ENCODE peak calls at places on chromosomes 6 and 20, in nine cellular contexts. S is MM.1S, P is progenitor cell of endocrine pancreas, E is WTC11, U is BJ, I is AG09309, Q is GM12865, Y is psoas muscle, W is adrenal gland. Z is an unnamed sample.

GRCh38 chr6:40642190-40642589 is 55.0 kb upstream of the LRFN2 start:
- DNase-seq in S (no peak), P (no peak), W (no peak), E (no peak), U (no peak), Q (no peak), I (no peak), Y (no peak), Z (no peak)

GRCh38 chr6:11609324-11610071 is 71.9 kb downstream of the TMEM170B start:
- DNase-seq in Y (no peak), S (no peak), Q (no peak), U (peak; percentile 86), E (no peak), W (peak; percentile 57), I (peak; percentile 94), P (no peak), Z (no peak)

GRCh38 chr20:33852971-33853813 is 42.0 kb downstream of the CHMP4B start:
- DNase-seq in P (no peak), W (no peak), E (no peak), Y (peak; percentile 28), S (no peak), U (no peak), Q (no peak), I (no peak), Z (no peak)

GRCh38 chr6:40477246-40478126 is 109.7 kb downstream of the LRFN2 start:
- DNase-seq in E (peak; percentile 33), Y (no peak), S (no peak), W (no peak), I (no peak), P (no peak), U (no peak), Q (peak; percentile 4), Z (peak; percentile 59)

GRCh38 chr20:38658879-38659612 is 57.4 kb downstream of the ARHGAP40 start:
- DNase-seq in P (peak; percentile 24), I (no peak), S (peak; percentile 26), W (no peak), U (no peak), Q (peak; percentile 33), E (peak; percentile 76), Y (no peak), Z (peak; percentile 60)

GRCh38 chr20:63224272-63225081 is 8.5 kb upstream of the YTHDF1 start:
- DNase-seq in Q (no peak), E (no peak), W (peak; percentile 64), S (no peak), I (no peak), Y (no peak), P (no peak), U (no peak), Z (no peak)

GRCh38 chr6:28776269-28777146 is 147.3 kb downstream of the TRIM27 start:
- DNase-seq in Q (no peak), E (no peak), S (no peak), Y (no peak), P (no peak), U (no peak), I (no peak), W (no peak), Z (no peak)

GRCh38 chr6:30149234-30149633 is 11.8 kb downstream of the TRIM10 start:
- DNase-seq in E (no peak), Q (no peak), W (no peak), P (no peak), I (no peak), Y (no peak), U (no peak), S (no peak), Z (no peak)

GRCh38 chr6:127053032-127053908 is 65.2 kb upstream of the RSPO3 start:
- DNase-seq in E (no peak), W (no peak), Y (no peak), P (no peak), I (no peak), S (no peak), Q (no peak), U (no peak), Z (no peak)

GRCh38 chr6:46983007-46983411 is 59.1 kb downstream of the ADGRF1 start:
- DNase-seq in Y (no peak), I (peak; percentile 57), E (no peak), P (no peak), Q (no peak), U (peak; percentile 74), S (no peak), W (no peak), Z (no peak)

GRCh38 chr20:1184638-1185315 is at the start of gene TMEM74B:
- DNase-seq in E (peak; percentile 27), P (peak; percentile 28), U (no peak), I (no peak), Q (no peak), S (no peak), Y (no peak), W (no peak), Z (peak; percentile 45)

GRCh38 chr6:111679126-111679525 is 73.4 kb upstream of the TRAF3IP2 start:
- DNase-seq in Q (no peak), Y (no peak), E (no peak), U (no peak), W (no peak), I (no peak), P (no peak), S (no peak), Z (no peak)

GRCh38 chr20:56361888-56362287 is 3.1 kb downstream of the FAM210B start:
- DNase-seq in W (no peak), S (no peak), Y (no peak), E (no peak), U (no peak), P (no peak), I (no peak), Q (no peak), Z (no peak)

GRCh38 chr20:56359212-56360132 is 698 bp downstream of the FAM210B start:
- DNase-seq in U (no peak), W (peak; percentile 66), Q (peak; percentile 20), Y (peak; percentile 78), S (peak; percentile 21), P (peak; percentile 12), I (no peak), E (peak; percentile 27), Z (peak; percentile 50)

GRCh38 chr20:56360899-56361199 is 2.1 kb downstream of the FAM210B start:
- DNase-seq in I (no peak), U (no peak), Q (no peak), W (no peak), P (no peak), Y (no peak), S (no peak), E (peak; percentile 14), Z (no peak)

GRCh38 chr20:56358600-56359211 is at the start of gene FAM210B:
- DNase-seq in U (no peak), Q (peak; percentile 88), W (peak; percentile 89), Y (peak; percentile 95), I (no peak), P (peak; percentile 77), E (peak; percentile 85), S (peak; percentile 91), Z (peak; percentile 90)

GRCh38 chr20:56360133-56360898 is 1.5 kb downstream of the FAM210B start:
- DNase-seq in Y (no peak), P (no peak), U (no peak), S (no peak), Q (no peak), I (no peak), E (no peak), W (peak; percentile 47), Z (no peak)
- TF ChIP-seq CTCF in Y (no peak), P (no peak), U (no peak), S (no peak), Q (no peak), I (no peak), E (no peak), W (no peak), Z (no peak)

DNA sequence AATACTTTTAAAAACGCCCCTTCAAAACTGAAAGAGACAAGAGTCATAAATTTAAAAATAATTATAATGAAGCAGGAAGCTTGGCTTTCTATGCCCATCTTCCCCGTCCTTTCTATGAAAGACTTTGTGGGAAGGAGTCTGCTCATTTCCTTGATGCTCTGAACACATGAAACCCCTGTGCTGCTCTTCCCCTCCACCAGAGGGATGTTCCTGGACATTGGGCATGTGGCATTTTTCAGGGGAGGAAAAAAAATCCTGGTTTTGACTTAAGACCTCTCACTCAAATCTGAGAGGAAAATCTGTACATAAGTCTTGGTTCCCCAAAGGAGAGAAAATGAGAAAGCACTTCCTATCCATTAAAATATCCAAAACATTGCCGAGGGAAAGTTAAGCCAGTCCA is 393.0 kb downstream of the PAX1 start:
- DNase-seq in E (no peak), I (no peak), U (no peak), P (no peak), W (no peak), Y (no peak), Q (no peak), S (no peak), Z (no peak)
- TF ChIP-seq CTCF in E (no peak), I (no peak), U (no peak), P (peak; percentile 28), W (no peak), Y (no peak), Q (no peak), S (no peak), Z (peak; percentile 25)

DNA sequence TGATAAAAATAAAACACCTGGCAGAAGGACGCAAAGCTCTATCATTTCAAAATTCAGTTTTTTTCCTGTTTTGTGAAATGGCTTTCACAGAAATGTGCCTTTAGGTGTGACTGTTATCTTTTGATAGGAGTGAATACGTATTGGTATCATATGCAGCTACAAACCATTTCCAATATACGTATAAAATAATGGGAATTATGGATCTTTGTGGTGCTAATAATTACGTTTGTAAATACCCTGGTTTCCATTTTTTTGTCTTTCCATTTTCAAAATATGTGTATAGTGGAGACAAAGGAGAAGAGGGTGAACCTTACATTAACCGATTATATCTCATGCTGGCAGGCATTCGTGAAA is 108.7 kb upstream of the GMDS start:
- DNase-seq in I (no peak), U (no peak), P (no peak), S (no peak), Y (no peak), Q (no peak), E (no peak), W (no peak), Z (no peak)
- TF ChIP-seq CTCF in I (no peak), U (no peak), P (no peak), S (no peak), Y (no peak), Q (no peak), E (no peak), W (no peak), Z (peak; percentile 9)

DNA sequence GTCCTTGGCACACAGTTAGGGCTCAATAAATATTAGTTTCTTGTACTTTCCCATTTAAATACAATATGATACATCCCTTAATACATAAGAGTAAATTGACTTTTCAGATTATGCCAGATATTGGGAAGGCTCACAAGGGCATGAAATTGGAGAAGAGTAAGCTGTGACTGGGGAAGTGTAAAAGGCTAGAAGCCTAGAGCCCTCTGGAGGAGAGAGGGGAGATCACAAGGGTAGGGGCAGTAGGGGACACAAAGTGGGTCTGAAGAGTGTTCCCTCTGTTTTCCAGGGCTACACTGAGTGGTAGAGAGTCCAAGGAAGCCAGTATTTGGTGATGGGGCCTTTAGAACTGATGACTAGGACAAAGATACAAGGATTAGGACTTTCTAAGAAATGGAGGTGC is 562.9 kb upstream of the CHD6 start:
- DNase-seq in P (no peak), Y (no peak), W (no peak), S (no peak), E (no peak), I (no peak), Q (no peak), U (no peak), Z (no peak)
- TF ChIP-seq CTCF in P (no peak), Y (no peak), W (no peak), S (peak; percentile 11), E (no peak), I (no peak), Q (no peak), U (no peak), Z (no peak)

Z was measured in glutamatergic neuron.